ENCODE peak calls at places on chromosomes 7 and 10, in eight cellular contexts. R, U, T, L, E, Z, O and D are unnamed samples.

GRCh38 chr10:97485647-97486281 is 12.5 kb downstream of the MMS19 start:
- DNase-seq in R (no peak), U (no peak), T (no peak), L (no peak), E (no peak), Z (no peak), O (no peak), D (no peak)

GRCh38 chr7:55280031-55280454 is 85.1 kb upstream of the LANCL2 start:
- DNase-seq in R (peak), U (no peak), T (peak), L (peak), E (peak), Z (peak), O (peak), D (peak)

GRCh38 chr10:33005322-33006282 is 47.6 kb upstream of the ITGB1 start:
- DNase-seq in R (peak), U (no peak), T (peak), L (peak), E (peak), Z (peak), O (peak), D (peak)

GRCh38 chr10:101224060-101224909 is 5.0 kb downstream of the LBX1 start:
- DNase-seq in R (no peak), U (no peak), T (no peak), L (no peak), E (no peak), Z (no peak), O (peak), D (no peak)

GRCh38 chr10:5557799-5558771 is 33.3 kb downstream of the CALML3 start:
- DNase-seq in R (no peak), U (no peak), T (no peak), L (no peak), E (peak), Z (no peak), O (peak), D (no peak)

GRCh38 chr10:5891009-5891408 is 966 bp downstream of the FBH1 start:
- DNase-seq in R (no peak), U (no peak), T (no peak), L (no peak), E (no peak), Z (no peak), O (no peak), D (no peak)

GRCh38 chr7:30634193-30634626 is 39.5 kb downstream of the GARS1 start:
- DNase-seq in R (no peak), U (no peak), T (no peak), L (no peak), E (no peak), Z (no peak), O (no peak), D (no peak)

GRCh38 chr10:89481662-89482061 is 53.7 kb downstream of the SLC16A12 start:
- DNase-seq in R (peak), U (no peak), T (no peak), L (peak), E (no peak), Z (peak), O (no peak), D (peak)

GRCh38 chr7:82810558-82811259 is 352.0 kb downstream of the PCLO start:
- DNase-seq in R (peak), U (peak), T (no peak), L (peak), E (no peak), Z (peak), O (peak), D (peak)

GRCh38 chr10:78981970-78982281 is 86.8 kb upstream of the ZMIZ1 start:
- DNase-seq in R (no peak), U (no peak), T (no peak), L (peak), E (peak), Z (no peak), O (peak), D (no peak)

GRCh38 chr7:57868771-57869483 is 418.9 kb downstream of the ZNF716 start:
- DNase-seq in R (no peak), U (no peak), T (no peak), L (no peak), E (no peak), Z (no peak), O (peak), D (no peak)

GRCh38 chr7:92179393-92179924 is 517 bp upstream of the LRRD1 start:
- DNase-seq in R (no peak), U (no peak), T (peak), L (no peak), E (peak), Z (peak), O (peak), D (no peak)

GRCh38 chr10:60314306-60314940 is 75.3 kb downstream of the ANK3 start:
- DNase-seq in R (peak), U (no peak), T (no peak), L (peak), E (no peak), Z (peak), O (no peak), D (peak)

GRCh38 chr7:155665957-155666287 is 21.5 kb downstream of the RBM33 start:
- DNase-seq in R (peak), U (no peak), T (no peak), L (peak), E (no peak), Z (peak), O (no peak), D (peak)

GRCh38 chr7:111384065-111384891 is 178.0 kb downstream of the IMMP2L start:
- DNase-seq in R (peak), U (no peak), T (no peak), L (peak), E (no peak), Z (peak), O (no peak), D (no peak)

GRCh38 chr7:139422126-139422525 is 61.3 kb downstream of the KLRG2 start:
- DNase-seq in R (no peak), U (no peak), T (no peak), L (no peak), E (no peak), Z (no peak), O (no peak), D (no peak)

GRCh38 chr7:127446842-127447241 is 54.3 kb upstream of the ZNF800 start:
- DNase-seq in R (no peak), U (no peak), T (no peak), L (no peak), E (no peak), Z (no peak), O (no peak), D (no peak)

GRCh38 chr7:17907014-17907413 is 33.3 kb downstream of the SNX13 start:
- DNase-seq in R (no peak), U (no peak), T (no peak), L (peak), E (no peak), Z (peak), O (no peak), D (no peak)

GRCh38 chr10:89148061-89148460 is 59.1 kb downstream of the CH25H start:
- DNase-seq in R (no peak), U (no peak), T (no peak), L (no peak), E (no peak), Z (no peak), O (no peak), D (no peak)

GRCh38 chr10:70682920-70683600 is 10.8 kb downstream of the ADAMTS14 start:
- DNase-seq in R (no peak), U (no peak), T (peak), L (no peak), E (no peak), Z (no peak), O (peak), D (no peak)

GRCh38 chr7:120865191-120865976 is 7.4 kb upstream of the TSPAN12 start:
- DNase-seq in R (no peak), U (no peak), T (no peak), L (no peak), E (no peak), Z (no peak), O (no peak), D (no peak)

GRCh38 chr7:27316311-27316710 is 73.7 kb downstream of the EVX1 start:
- DNase-seq in R (no peak), U (no peak), T (no peak), L (no peak), E (no peak), Z (peak), O (no peak), D (no peak)

GRCh38 chr7:111092406-111093160 is 1.7 kb downstream of the LRRN3 start:
- DNase-seq in R (no peak), U (no peak), T (no peak), L (peak), E (no peak), Z (no peak), O (no peak), D (no peak)

GRCh38 chr10:125201108-125201524 is 40.8 kb upstream of the CTBP2 start:
- DNase-seq in R (no peak), U (no peak), T (peak), L (peak), E (peak), Z (peak), O (no peak), D (peak)

GRCh38 chr7:36400023-36400422 is 10.4 kb downstream of the ANLN start:
- DNase-seq in R (no peak), U (no peak), T (no peak), L (no peak), E (no peak), Z (no peak), O (no peak), D (no peak)

GRCh38 chr10:124685251-124685650 is 58.9 kb downstream of the FAM53B start:
- DNase-seq in R (no peak), U (no peak), T (no peak), L (no peak), E (no peak), Z (no peak), O (no peak), D (no peak)

GRCh38 chr7:107312418-107312817 is 143.6 kb downstream of the HBP1 start:
- DNase-seq in R (no peak), U (no peak), T (no peak), L (peak), E (no peak), Z (peak), O (no peak), D (no peak)